ENCODE peak calls at places on chromosomes 13 and 19, in ten cellular contexts. A is stomach, M is endothelial cell of umbilical vein, N is HCT116, X is esophagus muscularis mucosa, J is suprapubic skin, O is vagina, H is breast epithelium, G is spleen, C is HepG2. Z is an unnamed sample.

GRCh38 chr19:41588497-41589209 is 12.7 kb downstream of the CEACAM21 start:
- DNase-seq in A (no peak), M (peak), N (no peak), X (peak), J (no peak), O (peak), H (no peak), G (peak), C (peak), Z (no peak)

GRCh38 chr13:75404721-75405120 is 77.2 kb downstream of the TBC1D4 start:
- DNase-seq in A (no peak), M (no peak), N (no peak), X (no peak), J (no peak), O (no peak), H (no peak), G (no peak), C (no peak), Z (no peak)

GRCh38 chr19:13843104-13843921 is 33.6 kb upstream of the NANOS3 start:
- DNase-seq in A (peak), M (peak), N (no peak), X (no peak), J (peak), O (no peak), H (peak), G (peak), C (no peak), Z (peak)

GRCh38 chr13:82878536-82878935 is 1003.7 kb downstream of the SLITRK1 start:
- DNase-seq in A (no peak), M (no peak), N (no peak), X (no peak), J (no peak), O (no peak), H (no peak), G (no peak), C (no peak), Z (no peak)

GRCh38 chr13:67048084-67048792 is 181.9 kb downstream of the PCDH9 start:
- DNase-seq in A (no peak), M (peak), N (no peak), X (no peak), J (no peak), O (no peak), H (no peak), G (no peak), C (no peak), Z (no peak)

GRCh38 chr19:54319049-54319448 is 6.1 kb upstream of the LILRA5 start:
- DNase-seq in A (no peak), M (no peak), N (no peak), X (no peak), J (no peak), O (no peak), H (no peak), G (no peak), C (no peak), Z (no peak)

GRCh38 chr19:37304190-37304883 is 66.6 kb upstream of the ZNF527 start:
- DNase-seq in A (no peak), M (no peak), N (no peak), X (no peak), J (no peak), O (no peak), H (no peak), G (peak), C (no peak), Z (peak)

GRCh38 chr19:47508721-47509120 is 6.1 kb downstream of the NAPA start:
- DNase-seq in A (no peak), M (no peak), N (no peak), X (no peak), J (no peak), O (no peak), H (no peak), G (no peak), C (no peak), Z (no peak)

GRCh38 chr13:39415403-39415802 is 187.6 kb downstream of the LHFPL6 start:
- DNase-seq in A (no peak), M (peak), N (peak), X (no peak), J (no peak), O (no peak), H (no peak), G (no peak), C (no peak), Z (peak)

GRCh38 chr13:108345016-108345415 is 75.5 kb downstream of the TNFSF13B start:
- DNase-seq in A (no peak), M (no peak), N (no peak), X (no peak), J (no peak), O (no peak), H (no peak), G (no peak), C (no peak), Z (no peak)

GRCh38 chr19:17519967-17520366 is 8.5 kb downstream of the PGLS start:
- DNase-seq in A (no peak), M (no peak), N (no peak), X (no peak), J (no peak), O (no peak), H (no peak), G (no peak), C (no peak), Z (no peak)

GRCh38 chr19:5893907-5894703 is 9.5 kb downstream of the NDUFA11 start:
- DNase-seq in A (no peak), M (peak), N (no peak), X (no peak), J (no peak), O (no peak), H (no peak), G (peak), C (no peak), Z (no peak)
- TF ChIP-seq POLR2A in A (no peak), M (no peak), N (no peak), X (no peak), J (no peak), O (no peak), H (no peak), G (no peak), C (peak), Z (no peak)

DNA sequence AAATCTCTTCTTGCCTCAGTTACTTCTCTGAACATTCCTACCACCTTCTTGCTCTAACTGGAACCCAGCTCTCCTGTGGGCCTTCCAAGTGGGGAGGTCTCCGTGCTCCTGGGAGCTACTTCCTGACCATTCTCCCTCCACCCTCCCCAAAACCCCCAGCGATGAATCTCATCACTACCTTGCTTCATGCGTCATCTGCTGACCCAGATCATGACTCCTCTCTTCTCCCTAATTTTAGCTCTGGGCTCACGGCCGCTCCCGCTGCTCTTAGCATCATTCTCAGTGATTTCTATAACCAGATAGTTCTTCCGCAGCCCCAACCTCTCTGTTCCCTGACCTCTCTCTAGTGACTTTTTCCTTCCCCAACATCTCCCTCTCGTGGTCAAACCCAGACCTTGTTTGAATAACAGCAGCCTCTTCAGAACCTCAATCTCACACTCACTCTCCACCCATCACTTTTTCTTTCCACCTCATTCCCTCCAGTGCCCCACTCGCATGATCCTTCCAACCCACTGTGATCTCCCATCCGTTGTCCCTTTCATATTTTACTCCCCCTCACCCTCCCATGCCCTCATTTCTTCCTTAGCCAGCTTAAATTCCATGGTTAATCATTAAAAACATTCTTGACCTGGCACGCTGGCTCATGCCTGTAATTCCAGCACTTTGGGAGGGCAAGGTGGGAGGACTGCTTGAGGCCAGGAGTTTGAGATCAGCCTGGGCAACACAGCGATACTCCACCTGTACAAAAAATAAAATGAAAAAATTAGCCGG is 21.8 kb downstream of the MRPS12 start:
- DNase-seq in A (peak), M (no peak), N (no peak), X (no peak), J (no peak), O (no peak), H (no peak), G (peak), C (peak), Z (no peak)
- TF ChIP-seq POLR2AphosphoS5 in A (no peak), M (no peak), N (no peak), X (no peak), J (no peak), O (no peak), H (no peak), G (no peak), C (peak), Z (no peak)

GRCh38 chr19:10095622-10095947 is 6.9 kb downstream of the ANGPTL6 start:
- DNase-seq in A (no peak), M (no peak), N (no peak), X (no peak), J (no peak), O (no peak), H (no peak), G (no peak), C (no peak), Z (no peak)
- H3K27ac ChIP-seq in A (peak), M (no peak), N (no peak), X (peak), J (peak), O (peak), H (peak), G (no peak), C (no peak), Z (peak)

GRCh38 chr19:6765738-6766356 is 1.4 kb downstream of the SH2D3A start:
- DNase-seq in A (peak), M (no peak), N (peak), X (no peak), J (peak), O (no peak), H (peak), G (peak), C (peak), Z (no peak)
- TF ChIP-seq POLR2A in A (peak), M (no peak), N (no peak), X (no peak), J (no peak), O (no peak), H (no peak), G (no peak), C (no peak), Z (peak)

DNA sequence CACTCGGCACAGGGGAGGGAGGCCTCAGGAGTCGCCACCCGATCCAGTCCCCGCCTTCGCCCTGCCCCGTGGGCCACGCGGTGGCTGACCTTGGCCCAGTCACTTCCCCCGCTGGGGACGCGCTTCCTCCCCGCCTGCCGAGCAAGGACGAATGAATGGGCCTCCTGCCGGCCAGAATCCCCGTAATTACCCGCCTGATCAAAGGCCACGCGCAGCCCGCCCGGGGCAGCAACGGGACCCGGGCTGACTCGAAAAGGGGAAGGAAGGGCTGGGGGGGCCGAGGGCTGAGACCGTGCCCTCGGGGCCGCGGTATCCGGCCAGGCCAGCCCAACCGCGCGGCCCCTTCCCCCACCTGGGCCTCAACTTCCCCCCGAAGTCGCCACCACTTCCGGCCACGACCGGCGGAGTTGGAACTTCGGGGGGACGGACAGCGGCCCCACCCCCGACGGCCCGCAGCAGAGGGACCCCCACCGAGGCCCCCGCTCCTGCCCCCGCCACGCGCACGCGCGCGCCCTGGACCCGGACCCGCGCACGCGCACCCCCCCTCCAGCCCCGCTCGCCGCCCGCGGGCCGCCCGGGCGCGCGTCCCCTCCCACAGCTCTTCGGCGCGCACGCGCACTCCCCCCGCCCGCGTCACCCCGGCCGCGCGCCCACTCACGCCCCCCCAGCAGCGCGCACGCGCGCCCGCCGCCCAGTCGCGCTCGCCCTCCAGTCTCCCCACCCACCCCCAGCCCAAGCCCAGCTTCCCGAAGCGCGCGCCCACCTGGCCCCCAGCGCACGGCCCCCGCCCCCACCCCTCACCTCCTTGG is 520 bp downstream of the ZNF787 start:
- DNase-seq in A (peak), M (peak), N (peak), X (no peak), J (peak), O (no peak), H (no peak), G (peak), C (peak), Z (peak)
- TF ChIP-seq POLR2AphosphoS5 in A (peak), M (peak), N (peak), X (peak), J (peak), O (peak), H (peak), G (peak), C (peak), Z (peak)

GRCh38 chr13:40598599-40598998 is 67.8 kb downstream of the FOXO1 start:
- DNase-seq in A (no peak), M (no peak), N (no peak), X (peak), J (no peak), O (no peak), H (no peak), G (no peak), C (no peak), Z (peak)

GRCh38 chr13:40596484-40596883 is 70.0 kb downstream of the FOXO1 start:
- DNase-seq in A (no peak), M (no peak), N (no peak), X (peak), J (no peak), O (no peak), H (no peak), G (no peak), C (no peak), Z (no peak)

GRCh38 chr13:40599146-40599545 is 67.3 kb downstream of the FOXO1 start:
- DNase-seq in A (no peak), M (no peak), N (no peak), X (no peak), J (no peak), O (no peak), H (no peak), G (no peak), C (no peak), Z (no peak)

GRCh38 chr13:40599722-40600121 is 66.7 kb downstream of the FOXO1 start:
- DNase-seq in A (no peak), M (no peak), N (no peak), X (peak), J (no peak), O (no peak), H (no peak), G (no peak), C (no peak), Z (no peak)

GRCh38 chr13:40597735-40598365 is 68.6 kb downstream of the FOXO1 start:
- DNase-seq in A (peak), M (no peak), N (no peak), X (peak), J (no peak), O (no peak), H (no peak), G (no peak), C (no peak), Z (no peak)
- H3K27ac ChIP-seq in A (peak), M (no peak), N (no peak), X (peak), J (peak), O (peak), H (peak), G (no peak), C (no peak), Z (peak)

DNA sequence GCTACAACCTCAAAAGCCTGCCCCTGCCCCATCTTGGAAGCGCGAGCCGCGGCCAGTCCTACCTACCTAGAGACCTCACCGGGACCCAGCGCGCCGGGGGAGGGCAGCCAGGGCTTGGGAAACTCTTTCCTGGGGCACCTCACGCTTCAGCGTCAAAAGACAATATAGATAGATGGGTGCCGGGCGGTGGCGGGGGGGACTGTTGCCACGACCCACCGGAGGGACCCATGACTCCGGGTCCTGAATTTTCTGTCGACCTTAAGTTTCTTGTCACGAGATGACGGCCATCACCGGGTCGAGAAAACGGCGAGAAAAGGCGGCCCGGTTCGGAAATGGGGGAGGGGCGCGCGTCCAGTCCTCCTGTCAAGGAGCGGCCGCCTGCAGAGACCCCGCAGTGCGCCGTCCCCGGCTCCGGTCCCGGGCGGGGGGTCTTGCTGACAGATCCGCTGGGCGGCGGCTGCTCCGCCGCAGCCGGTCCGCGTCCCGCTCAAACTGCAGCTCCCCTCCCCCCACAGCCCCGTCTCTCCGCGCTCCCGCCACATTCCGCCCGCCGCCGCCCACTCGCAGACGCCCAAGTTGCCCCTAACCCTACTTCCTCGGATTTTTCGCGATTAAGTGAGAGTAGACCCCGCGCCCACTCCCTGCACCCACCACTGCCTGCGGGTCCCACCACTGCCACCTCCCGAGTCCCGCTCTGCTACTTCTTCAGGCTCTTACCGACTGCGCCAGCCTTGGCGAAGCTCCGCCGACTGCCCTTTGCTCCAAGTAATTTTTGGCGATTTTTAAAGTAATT is 66.1 kb downstream of the KCNRG start:
- DNase-seq in A (peak), M (peak), N (no peak), X (peak), J (peak), O (no peak), H (no peak), G (peak), C (no peak), Z (peak)
- TF ChIP-seq POLR2A in A (no peak), M (peak), N (no peak), X (no peak), J (no peak), O (no peak), H (no peak), G (no peak), C (no peak), Z (no peak)

DNA sequence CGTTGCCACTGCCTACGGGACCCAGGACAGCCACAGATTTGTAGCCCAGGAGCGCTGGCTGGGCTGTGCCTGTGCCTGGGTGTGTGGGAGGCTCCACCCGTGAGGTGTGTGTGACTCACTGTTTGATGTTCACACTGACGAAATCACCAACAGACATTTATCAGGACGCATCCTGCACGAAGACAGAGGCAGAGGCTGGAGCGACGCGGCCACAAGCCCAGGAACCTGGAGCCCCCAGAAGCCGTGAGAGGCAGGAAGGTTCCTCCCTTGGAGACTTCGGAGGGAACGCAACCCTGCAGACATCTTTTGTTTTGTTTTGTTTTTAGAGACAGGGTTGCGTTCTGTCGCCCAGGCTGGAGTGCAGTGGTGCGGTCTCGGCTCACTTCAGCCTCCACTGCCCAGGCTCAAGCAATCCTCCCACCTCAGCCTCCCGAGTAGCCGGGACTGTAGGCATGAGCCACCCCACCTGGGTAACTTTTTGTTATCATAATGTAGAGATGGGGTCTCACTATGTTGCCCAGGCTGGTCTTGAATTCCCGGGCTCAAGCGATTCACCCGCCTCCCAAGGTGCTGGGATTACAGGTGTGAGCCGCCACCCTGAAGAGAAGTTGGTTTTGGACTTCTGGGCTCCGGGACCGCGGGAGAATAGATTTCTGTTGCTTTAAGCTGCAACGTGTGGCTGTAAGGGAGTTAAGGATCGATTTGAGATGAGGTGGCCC is 25.0 kb upstream of the WDR18 start:
- DNase-seq in A (no peak), M (no peak), N (peak), X (no peak), J (no peak), O (no peak), H (no peak), G (no peak), C (peak), Z (no peak)
- TF ChIP-seq POLR2AphosphoS5 in A (no peak), M (no peak), N (no peak), X (no peak), J (no peak), O (no peak), H (no peak), G (no peak), C (no peak), Z (no peak)

GRCh38 chr13:110294146-110294545 is 12.8 kb downstream of the COL4A1 start:
- DNase-seq in A (no peak), M (no peak), N (no peak), X (no peak), J (no peak), O (no peak), H (no peak), G (no peak), C (no peak), Z (peak)

GRCh38 chr13:110291286-110291685 is 15.7 kb downstream of the COL4A1 start:
- DNase-seq in A (no peak), M (no peak), N (no peak), X (no peak), J (no peak), O (no peak), H (no peak), G (no peak), C (no peak), Z (peak)

GRCh38 chr13:110293649-110294048 is 13.3 kb downstream of the COL4A1 start:
- DNase-seq in A (no peak), M (peak), N (no peak), X (no peak), J (no peak), O (no peak), H (no peak), G (no peak), C (no peak), Z (peak)

GRCh38 chr13:110294624-110295023 is 12.3 kb downstream of the COL4A1 start:
- DNase-seq in A (no peak), M (no peak), N (no peak), X (no peak), J (no peak), O (no peak), H (no peak), G (no peak), C (no peak), Z (no peak)

GRCh38 chr13:110293037-110293436 is 13.9 kb downstream of the COL4A1 start:
- DNase-seq in A (no peak), M (no peak), N (no peak), X (no peak), J (no peak), O (no peak), H (no peak), G (no peak), C (no peak), Z (peak)
- H3K27ac ChIP-seq in A (peak), M (no peak), N (no peak), X (peak), J (no peak), O (no peak), H (no peak), G (no peak), C (no peak), Z (peak)

Z was measured in sigmoid colon.